ENCODE peak calls at places on chromosomes 12 and 14, in six cellular contexts. One of them, this sample, is unnamed.

GRCh38 chr14:71725802-71726638 is 206.2 kb upstream of the RGS6 start:
- DNase-seq in heart left ventricle: no peak
- DNase-seq in AG10803: peak; percentile 89
- DNase-seq in HCT116: no peak
- DNase-seq in GM23338: no peak
- DNase-seq in fibroblast of the aortic adventitia: peak; percentile 85
- DNase-seq in this sample: no peak

GRCh38 chr12:74890237-74890599 is 319.4 kb downstream of the KCNC2 start:
- DNase-seq in AG10803: peak; percentile 72
- DNase-seq in GM23338: peak; percentile 8
- DNase-seq in HCT116: peak; percentile 73
- DNase-seq in heart left ventricle: no peak
- DNase-seq in fibroblast of the aortic adventitia: peak; percentile 87
- DNase-seq in this sample: no peak

GRCh38 chr12:23585156-23585781 is 364.2 kb downstream of the SOX5 start:
- DNase-seq in fibroblast of the aortic adventitia: no peak
- DNase-seq in heart left ventricle: no peak
- DNase-seq in GM23338: peak; percentile 58
- DNase-seq in HCT116: no peak
- DNase-seq in AG10803: no peak
- DNase-seq in this sample: no peak

GRCh38 chr12:65659681-65660080 is 164.6 kb upstream of the HMGA2 start:
- DNase-seq in GM23338: no peak
- DNase-seq in AG10803: no peak
- DNase-seq in fibroblast of the aortic adventitia: no peak
- DNase-seq in HCT116: no peak
- DNase-seq in heart left ventricle: no peak
- DNase-seq in this sample: no peak

GRCh38 chr14:99121027-99121875 is 150.7 kb downstream of the BCL11B start:
- DNase-seq in AG10803: no peak
- DNase-seq in HCT116: no peak
- DNase-seq in fibroblast of the aortic adventitia: no peak
- DNase-seq in GM23338: no peak
- DNase-seq in heart left ventricle: no peak
- DNase-seq in this sample: peak; percentile 49

GRCh38 chr12:118015944-118016343 is 559 bp upstream of the RFC5 start:
- DNase-seq in fibroblast of the aortic adventitia: no peak
- DNase-seq in HCT116: no peak
- DNase-seq in GM23338: no peak
- DNase-seq in heart left ventricle: no peak
- DNase-seq in AG10803: no peak
- DNase-seq in this sample: no peak

GRCh38 chr12:6376079-6376941 is 947 bp upstream of the SCNN1A start:
- DNase-seq in GM23338: peak; percentile 88
- DNase-seq in HCT116: no peak
- DNase-seq in AG10803: peak; percentile 68
- DNase-seq in fibroblast of the aortic adventitia: peak; percentile 78
- DNase-seq in heart left ventricle: peak; percentile 62
- DNase-seq in this sample: peak; percentile 71

GRCh38 chr14:62691613-62692489 is 353.4 kb downstream of the KCNH5 start:
- DNase-seq in heart left ventricle: no peak
- DNase-seq in fibroblast of the aortic adventitia: peak; percentile 87
- DNase-seq in GM23338: no peak
- DNase-seq in AG10803: peak; percentile 56
- DNase-seq in HCT116: no peak
- DNase-seq in this sample: no peak

GRCh38 chr14:86540636-86541247 is 1010.8 kb downstream of the FLRT2 start:
- DNase-seq in AG10803: peak; percentile 1
- DNase-seq in HCT116: no peak
- DNase-seq in fibroblast of the aortic adventitia: peak; percentile 6
- DNase-seq in heart left ventricle: no peak
- DNase-seq in GM23338: no peak
- DNase-seq in this sample: no peak

GRCh38 chr14:69921052-69921451 is 41.8 kb downstream of the SMOC1 start:
- DNase-seq in AG10803: peak; percentile 60
- DNase-seq in GM23338: no peak
- DNase-seq in fibroblast of the aortic adventitia: peak; percentile 49
- DNase-seq in heart left ventricle: no peak
- DNase-seq in HCT116: no peak
- DNase-seq in this sample: no peak

GRCh38 chr12:7013101-7013500 is 5.2 kb downstream of the LPCAT3 start:
- DNase-seq in GM23338: no peak
- DNase-seq in heart left ventricle: no peak
- DNase-seq in AG10803: no peak
- DNase-seq in HCT116: no peak
- DNase-seq in fibroblast of the aortic adventitia: no peak
- DNase-seq in this sample: no peak

DNA sequence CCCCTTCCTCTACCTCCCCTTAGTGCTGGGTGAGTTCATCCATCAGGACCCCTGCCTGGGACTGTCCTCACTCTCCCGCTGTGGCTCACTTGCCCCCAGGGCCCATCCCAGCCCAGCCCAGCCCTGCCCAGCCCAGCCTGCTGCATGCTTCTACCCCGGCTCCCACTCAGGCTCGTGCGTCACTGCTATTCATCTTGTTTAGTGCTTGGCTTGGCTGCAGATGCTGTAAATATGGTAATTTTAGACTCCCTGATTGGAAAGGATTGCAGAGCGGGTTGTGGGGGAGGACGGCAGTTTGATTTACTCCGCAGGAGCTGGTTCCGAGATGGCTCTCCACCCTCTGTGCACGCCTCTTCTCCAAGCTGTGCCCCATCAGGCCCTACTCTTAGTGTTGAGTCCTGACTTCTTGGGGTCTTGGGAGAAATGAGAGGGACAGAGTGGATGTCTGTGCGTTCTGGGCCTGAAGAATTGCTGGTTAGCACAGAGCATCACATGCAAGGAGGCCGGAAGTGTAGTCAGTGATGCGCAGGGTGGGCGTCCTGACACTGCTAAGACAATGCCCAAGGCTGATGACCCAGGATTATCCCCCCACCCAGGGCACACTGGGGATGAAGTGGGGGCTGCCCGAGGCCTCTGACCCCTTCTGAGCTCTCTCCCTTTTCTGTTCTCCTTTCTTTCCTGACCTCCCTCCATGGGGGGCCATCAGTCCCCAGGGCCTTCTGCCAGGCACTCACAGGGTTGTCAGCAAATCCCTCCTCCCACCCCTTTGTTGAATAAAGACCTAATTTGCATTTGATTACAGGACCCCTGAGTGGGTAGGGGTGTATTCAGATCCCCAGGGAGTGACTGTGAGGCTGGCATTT is 244.4 kb downstream of the ZFP36L1 start:
- DNase-seq in AG10803: peak; percentile 99
- DNase-seq in heart left ventricle: peak; percentile 96
- DNase-seq in HCT116: peak; percentile 82
- DNase-seq in GM23338: peak; percentile 15
- DNase-seq in fibroblast of the aortic adventitia: peak; percentile 99
- DNase-seq in this sample: peak; percentile 96
- H3K4me3 ChIP-seq in AG10803: peak overlapping the region; percentile 17
- H3K4me3 ChIP-seq in heart left ventricle: no peak overlapping the region
- H3K4me3 ChIP-seq in HCT116: peak overlapping the region; percentile 4
- H3K4me3 ChIP-seq in GM23338: no peak overlapping the region
- H3K4me3 ChIP-seq in fibroblast of the aortic adventitia: no peak overlapping the region
- H3K4me3 ChIP-seq in this sample: no peak overlapping the region

DNA sequence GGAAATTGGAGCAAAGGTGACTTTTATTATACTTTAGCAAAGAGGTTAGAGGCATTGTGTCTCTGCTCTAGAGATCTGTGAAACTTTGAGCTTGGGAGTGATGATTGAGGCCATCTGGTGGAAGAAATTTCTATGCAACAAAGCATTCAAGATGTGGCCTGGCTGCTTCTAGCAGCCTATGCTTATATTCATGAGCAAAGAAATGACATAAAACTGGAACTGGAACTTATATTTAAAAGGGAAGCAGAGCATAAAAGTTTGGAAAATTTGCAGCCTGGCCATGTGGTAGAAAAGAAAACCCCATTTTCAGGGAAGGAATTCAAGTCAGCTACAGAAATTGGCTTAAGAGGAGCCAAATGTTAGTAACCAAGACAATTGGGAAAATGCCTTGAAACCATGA is 70.4 kb downstream of the SDR9C7 start:
- DNase-seq in heart left ventricle: no peak
- DNase-seq in HCT116: no peak
- DNase-seq in AG10803: no peak
- DNase-seq in GM23338: peak; percentile 8
- DNase-seq in fibroblast of the aortic adventitia: no peak
- DNase-seq in this sample: no peak
- H3K4me3 ChIP-seq in heart left ventricle: no peak overlapping the region
- H3K4me3 ChIP-seq in HCT116: no peak overlapping the region
- H3K4me3 ChIP-seq in AG10803: no peak overlapping the region
- H3K4me3 ChIP-seq in GM23338: no peak overlapping the region
- H3K4me3 ChIP-seq in fibroblast of the aortic adventitia: no peak overlapping the region
- H3K4me3 ChIP-seq in this sample: no peak overlapping the region

GRCh38 chr12:14403293-14403692 is 37.8 kb downstream of the ATF7IP start:
- DNase-seq in GM23338: no peak
- DNase-seq in AG10803: no peak
- DNase-seq in fibroblast of the aortic adventitia: no peak
- DNase-seq in heart left ventricle: no peak
- DNase-seq in HCT116: no peak
- DNase-seq in this sample: no peak
- H3K4me3 ChIP-seq in GM23338: no peak overlapping the region
- H3K4me3 ChIP-seq in AG10803: no peak overlapping the region
- H3K4me3 ChIP-seq in fibroblast of the aortic adventitia: no peak overlapping the region
- H3K4me3 ChIP-seq in heart left ventricle: no peak overlapping the region
- H3K4me3 ChIP-seq in HCT116: no peak overlapping the region
- H3K4me3 ChIP-seq in this sample: no peak overlapping the region

GRCh38 chr14:23551266-23552028 is at the start of gene ZFHX2:
- DNase-seq in heart left ventricle: peak; percentile 85
- DNase-seq in AG10803: peak; percentile 42
- DNase-seq in GM23338: peak; percentile 95
- DNase-seq in fibroblast of the aortic adventitia: peak; percentile 34
- DNase-seq in HCT116: peak; percentile 67
- DNase-seq in this sample: peak; percentile 69

GRCh38 chr14:23547924-23548323 is 3.6 kb downstream of the ZFHX2 start:
- DNase-seq in HCT116: no peak
- DNase-seq in fibroblast of the aortic adventitia: no peak
- DNase-seq in heart left ventricle: no peak
- DNase-seq in GM23338: no peak
- DNase-seq in AG10803: no peak
- DNase-seq in this sample: no peak

GRCh38 chr14:23548351-23549318 is 2.9 kb downstream of the ZFHX2 start:
- DNase-seq in HCT116: no peak
- DNase-seq in AG10803: peak; percentile 45
- DNase-seq in fibroblast of the aortic adventitia: no peak
- DNase-seq in GM23338: peak; percentile 84
- DNase-seq in heart left ventricle: no peak
- DNase-seq in this sample: no peak

GRCh38 chr14:23550827-23551265 is 719 bp downstream of the ZFHX2 start:
- DNase-seq in fibroblast of the aortic adventitia: no peak
- DNase-seq in HCT116: no peak
- DNase-seq in GM23338: no peak
- DNase-seq in heart left ventricle: no peak
- DNase-seq in AG10803: no peak
- DNase-seq in this sample: no peak

DNA sequence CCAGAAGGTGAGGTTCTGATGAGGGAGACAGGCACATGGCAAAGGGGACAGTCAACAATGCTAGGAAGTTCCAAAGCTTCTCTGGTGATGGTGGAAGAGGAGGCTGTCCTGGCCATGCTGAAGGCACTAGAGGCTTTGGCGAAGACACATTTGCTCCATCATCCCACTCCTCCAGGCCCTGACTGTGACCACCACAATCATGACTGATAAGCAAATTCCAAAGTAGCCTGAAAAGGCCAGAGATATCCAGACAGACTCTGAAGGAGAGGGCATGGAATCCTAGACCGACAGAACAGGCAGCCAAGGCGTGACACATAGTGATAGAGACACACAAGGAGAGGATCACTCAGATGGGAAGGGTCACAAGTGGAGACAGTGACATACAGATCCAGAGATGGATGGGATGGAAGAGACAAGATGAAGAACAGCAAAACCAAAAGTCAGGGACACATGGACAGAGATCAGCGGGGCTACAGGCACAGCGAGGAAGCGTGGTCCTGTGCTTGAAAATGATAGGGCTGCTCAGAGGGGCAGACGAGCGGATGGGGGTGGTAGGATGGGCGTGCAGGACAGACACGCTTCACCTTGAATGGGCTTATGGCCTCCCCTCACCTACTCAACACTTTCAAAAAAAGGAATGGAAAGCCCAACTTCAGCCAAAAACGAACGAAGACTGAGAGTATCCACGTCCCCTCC is 1.3 kb downstream of the ZFHX2 start:
- DNase-seq in heart left ventricle: no peak
- DNase-seq in HCT116: no peak
- DNase-seq in GM23338: no peak
- DNase-seq in fibroblast of the aortic adventitia: no peak
- DNase-seq in AG10803: no peak
- DNase-seq in this sample: no peak
- H3K4me3 ChIP-seq in heart left ventricle: peak overlapping the region; percentile 38
- H3K4me3 ChIP-seq in HCT116: peak overlapping the region; percentile 68
- H3K4me3 ChIP-seq in GM23338: peak overlapping the region; percentile 100
- H3K4me3 ChIP-seq in fibroblast of the aortic adventitia: peak overlapping the region; percentile 63
- H3K4me3 ChIP-seq in AG10803: peak overlapping the region; percentile 68
- H3K4me3 ChIP-seq in this sample: peak overlapping the region; percentile 66

DNA sequence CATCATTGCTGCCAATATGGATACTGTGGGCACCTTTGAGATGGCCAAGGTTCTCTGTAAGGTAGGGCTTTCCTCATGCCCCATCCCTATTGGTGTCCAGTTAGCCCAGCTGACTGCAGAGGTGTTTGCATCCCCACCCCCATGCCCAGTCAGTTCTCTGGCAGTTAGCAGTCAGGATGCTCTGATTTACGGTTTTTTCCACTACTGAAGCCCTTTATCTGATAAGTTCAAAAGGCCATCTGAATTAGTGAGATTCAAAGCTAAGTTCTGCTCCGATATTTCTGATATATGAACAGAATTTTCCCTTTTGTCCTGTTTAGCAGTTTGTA is 773 bp downstream of the GMPR2 start:
- DNase-seq in GM23338: no peak
- DNase-seq in heart left ventricle: no peak
- DNase-seq in AG10803: no peak
- DNase-seq in HCT116: no peak
- DNase-seq in fibroblast of the aortic adventitia: no peak
- DNase-seq in this sample: no peak
- H3K4me3 ChIP-seq in GM23338: peak overlapping the region; percentile 81
- H3K4me3 ChIP-seq in heart left ventricle: peak overlapping the region; percentile 96
- H3K4me3 ChIP-seq in AG10803: peak overlapping the region; percentile 96
- H3K4me3 ChIP-seq in HCT116: peak overlapping the region; percentile 96
- H3K4me3 ChIP-seq in fibroblast of the aortic adventitia: peak overlapping the region; percentile 97
- H3K4me3 ChIP-seq in this sample: peak overlapping the region; percentile 95

DNA sequence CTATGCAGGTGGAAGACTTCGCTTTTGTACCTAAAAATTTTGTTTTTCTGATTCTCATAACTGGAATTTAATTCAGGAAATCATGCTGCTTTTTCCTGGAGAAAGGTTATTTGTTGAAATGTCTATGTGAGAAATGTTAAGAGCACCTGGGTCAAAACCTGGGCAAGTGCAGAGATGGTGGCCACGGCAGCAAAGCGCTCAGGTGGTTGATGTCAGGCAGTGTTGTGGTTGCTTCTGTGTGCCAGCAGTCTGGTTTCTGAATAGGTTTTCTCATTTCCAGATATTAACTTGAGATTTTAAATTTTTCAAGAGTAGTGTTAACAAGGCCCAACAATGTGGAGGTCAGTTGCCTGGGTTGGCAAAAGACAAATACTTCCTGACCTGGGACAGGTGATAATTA is 96.2 kb downstream of the ESR2 start:
- DNase-seq in fibroblast of the aortic adventitia: no peak
- DNase-seq in GM23338: no peak
- DNase-seq in HCT116: no peak
- DNase-seq in heart left ventricle: no peak
- DNase-seq in AG10803: no peak
- DNase-seq in this sample: no peak
- H3K4me3 ChIP-seq in fibroblast of the aortic adventitia: no peak overlapping the region
- H3K4me3 ChIP-seq in GM23338: no peak overlapping the region
- H3K4me3 ChIP-seq in HCT116: no peak overlapping the region
- H3K4me3 ChIP-seq in heart left ventricle: no peak overlapping the region
- H3K4me3 ChIP-seq in AG10803: no peak overlapping the region
- H3K4me3 ChIP-seq in this sample: no peak overlapping the region

GRCh38 chr12:42234970-42235369 is 3.1 kb downstream of the YAF2 start:
- DNase-seq in GM23338: no peak
- DNase-seq in HCT116: no peak
- DNase-seq in fibroblast of the aortic adventitia: no peak
- DNase-seq in AG10803: peak; percentile 33
- DNase-seq in heart left ventricle: no peak
- DNase-seq in this sample: no peak
- H3K4me3 ChIP-seq in GM23338: no peak overlapping the region
- H3K4me3 ChIP-seq in HCT116: no peak overlapping the region
- H3K4me3 ChIP-seq in fibroblast of the aortic adventitia: no peak overlapping the region
- H3K4me3 ChIP-seq in AG10803: no peak overlapping the region
- H3K4me3 ChIP-seq in heart left ventricle: no peak overlapping the region
- H3K4me3 ChIP-seq in this sample: peak overlapping the region; percentile 70